ENCODE peak calls at places on chromosomes 4 and X, in seven cellular contexts. J is cardiac muscle cell, K is mesendoderm, N is lower lobe of right lung, W is DND-41, M is PC-3, L is PC-9. X is an unnamed sample. For H3K27me3, the result is how much of the 10 kb centered on the place peaks cover.

GRCh38 chr4:152780267-152780811 is 585 bp downstream of the ARFIP1 start:
- DNase-seq in J (peak), K (peak), N (no peak), W (no peak), M (peak), L (no peak), X (no peak)

GRCh38 chrX:72269671-72270251 is 7.3 kb downstream of the RPS4X start:
- DNase-seq in J (peak), K (no peak), N (no peak), W (no peak), M (peak), L (no peak), X (no peak)

GRCh38 chr4:137367608-137368007 is 164.7 kb downstream of the PCDH18 start:
- DNase-seq in J (peak), K (no peak), N (no peak), W (no peak), M (peak), L (no peak), X (no peak)

GRCh38 chrX:110318664-110318968 is 731 bp upstream of the AMMECR1 start:
- DNase-seq in J (no peak), K (no peak), N (no peak), W (no peak), M (peak), L (no peak), X (no peak)

GRCh38 chr4:140094701-140095420 is 59.1 kb downstream of the MAML3 start:
- DNase-seq in J (no peak), K (peak), N (peak), W (no peak), M (peak), L (peak), X (peak)

GRCh38 chr4:150251752-150252190 is 173.5 kb downstream of the DCLK2 start:
- DNase-seq in J (peak), K (peak), N (no peak), W (no peak), M (no peak), L (no peak), X (no peak)

GRCh38 chr4:128757712-128758111 is 51.8 kb upstream of the JADE1 start:
- DNase-seq in J (no peak), K (peak), N (no peak), W (no peak), M (no peak), L (no peak), X (no peak)

GRCh38 chrX:129577473-129577872 is 37.4 kb downstream of the OCRL start:
- DNase-seq in J (peak), K (peak), N (no peak), W (no peak), M (peak), L (no peak), X (no peak)

GRCh38 chr4:19883841-19884240 is 367.9 kb upstream of the SLIT2 start:
- DNase-seq in J (no peak), K (no peak), N (no peak), W (no peak), M (peak), L (no peak), X (no peak)

GRCh38 chr4:153296424-153296823 is 48.1 kb upstream of the MND1 start:
- DNase-seq in J (peak), K (no peak), N (no peak), W (no peak), M (no peak), L (peak), X (no peak)

GRCh38 chr4:114025176-114025777 is 45.8 kb upstream of the ARSJ start:
- DNase-seq in J (no peak), K (no peak), N (no peak), W (no peak), M (no peak), L (no peak), X (no peak)

GRCh38 chr4:14025093-14025492 is 397.6 kb upstream of the BOD1L1 start:
- DNase-seq in J (peak), K (no peak), N (no peak), W (no peak), M (no peak), L (no peak), X (no peak)

GRCh38 chr4:145186719-145187118 is 6.3 kb upstream of the OTUD4 start:
- DNase-seq in J (no peak), K (no peak), N (no peak), W (no peak), M (no peak), L (no peak), X (no peak)

GRCh38 chr4:98995183-98996055 is at the start of gene METAP1:
- DNase-seq in J (peak), K (peak), N (peak), W (peak), M (peak), L (peak), X (peak)

GRCh38 chr4:148946271-148946670 is 504.1 kb upstream of the NR3C2 start:
- DNase-seq in J (no peak), K (no peak), N (no peak), W (no peak), M (no peak), L (no peak), X (no peak)

GRCh38 chr4:19748470-19748869 is 503.2 kb upstream of the SLIT2 start:
- DNase-seq in J (peak), K (no peak), N (no peak), W (no peak), M (no peak), L (no peak), X (no peak)

GRCh38 chr4:85005865-85006377 is 39.4 kb upstream of the WDFY3 start:
- DNase-seq in J (peak), K (no peak), N (no peak), W (no peak), M (peak), L (no peak), X (no peak)

GRCh38 chr4:26862381-26862915 is 1.8 kb downstream of the STIM2 start:
- DNase-seq in J (no peak), K (no peak), N (no peak), W (no peak), M (no peak), L (no peak), X (no peak)

GRCh38 chrX:154526901-154527675 is 11.1 kb upstream of the FAM3A start:
- DNase-seq in J (peak), K (peak), N (peak), W (peak), M (peak), L (peak), X (peak)

GRCh38 chrX:134484039-134484438 is 24.1 kb downstream of the HPRT1 start:
- DNase-seq in J (peak), K (peak), N (no peak), W (no peak), M (peak), L (no peak), X (no peak)

GRCh38 chr4:6560416-6561172 is 14.4 kb upstream of the MAN2B2 start:
- DNase-seq in J (peak), K (no peak), N (no peak), W (no peak), M (no peak), L (no peak), X (no peak)

GRCh38 chr4:72449705-72450104 is 119.3 kb downstream of the ADAMTS3 start:
- DNase-seq in J (no peak), K (no peak), N (no peak), W (no peak), M (no peak), L (no peak), X (no peak)

GRCh38 chr4:170772429-170772828 is 682.7 kb upstream of the AADAT start:
- DNase-seq in J (no peak), K (no peak), N (no peak), W (no peak), M (no peak), L (no peak), X (no peak)

GRCh38 chr4:23788460-23788859 is 101.4 kb downstream of the PPARGC1A start:
- DNase-seq in J (peak), K (no peak), N (no peak), W (no peak), M (no peak), L (no peak), X (no peak)

GRCh38 chr4:114365591-114365990 is 233.0 kb upstream of the UGT8 start:
- DNase-seq in J (no peak), K (no peak), N (no peak), W (no peak), M (no peak), L (no peak), X (no peak)

GRCh38 chrX:63747331-63747730 is 37.7 kb downstream of the ARHGEF9 start:
- DNase-seq in J (peak), K (no peak), N (no peak), W (no peak), M (no peak), L (no peak), X (no peak)

GRCh38 chr4:1099684-1100335 is 13.6 kb downstream of the RNF212 start:
- DNase-seq in J (no peak), K (no peak), N (no peak), W (no peak), M (no peak), L (no peak), X (no peak)

GRCh38 chrX:153649178-153649914 is 2.3 kb downstream of the DUSP9 start:
- DNase-seq in J (peak), K (peak), N (peak), W (peak), M (peak), L (peak), X (no peak)

GRCh38 chr4:11428161-11428700 is 463 bp downstream of the HS3ST1 start:
- DNase-seq in J (no peak), K (peak), N (no peak), W (no peak), M (no peak), L (no peak), X (no peak)

GRCh38 chr4:185265942-185266341 is 56.5 kb downstream of the SNX25 start:
- DNase-seq in J (no peak), K (peak), N (no peak), W (no peak), M (peak), L (no peak), X (peak)

GRCh38 chr4:4726051-4726450 is 133.4 kb upstream of the MSX1 start:
- DNase-seq in J (no peak), K (peak), N (no peak), W (no peak), M (no peak), L (no peak), X (no peak)

GRCh38 chr4:126701756-126702155 is 931.0 kb upstream of the INTU start:
- DNase-seq in J (peak), K (no peak), N (no peak), W (no peak), M (no peak), L (no peak), X (no peak)

GRCh38 chrX:102154900-102155805 is 624 bp downstream of the BEX5 start:
- DNase-seq in J (no peak), K (peak), N (no peak), W (no peak), M (no peak), L (no peak), X (peak)

GRCh38 chr4:98659106-98659592 is 738 bp upstream of the TSPAN5 start:
- DNase-seq in J (peak), K (peak), N (no peak), W (no peak), M (peak), L (no peak), X (no peak)

GRCh38 chr4:159227984-159228383 is 125.1 kb downstream of the RAPGEF2 start:
- DNase-seq in J (peak), K (peak), N (peak), W (no peak), M (no peak), L (peak), X (no peak)

GRCh38 chr4:165873298-165874071 is 448 bp downstream of the TLL1 start:
- DNase-seq in J (peak), K (peak), N (peak), W (no peak), M (peak), L (peak), X (no peak)

GRCh38 chrX:107429090-107429489 is 20.4 kb upstream of the FRMPD3 start:
- DNase-seq in J (peak), K (peak), N (no peak), W (peak), M (peak), L (peak), X (no peak)

GRCh38 chr4:84878090-84878489 is 88.4 kb downstream of the WDFY3 start:
- DNase-seq in J (peak), K (peak), N (no peak), W (no peak), M (peak), L (no peak), X (no peak)

GRCh38 chrX:125894947-125895346 is 271.1 kb downstream of the DCAF12L2 start:
- DNase-seq in J (no peak), K (peak), N (no peak), W (no peak), M (no peak), L (no peak), X (no peak)

GRCh38 chrX:19753368-19753767 is 134.0 kb downstream of the SH3KBP1 start:
- DNase-seq in J (no peak), K (no peak), N (no peak), W (peak), M (no peak), L (no peak), X (no peak)

GRCh38 chrX:19760841-19761512 is 126.4 kb downstream of the SH3KBP1 start:
- DNase-seq in J (no peak), K (peak), N (no peak), W (no peak), M (no peak), L (no peak), X (no peak)

GRCh38 chrX:19760345-19760744 is 127.1 kb downstream of the SH3KBP1 start:
- DNase-seq in J (no peak), K (no peak), N (no peak), W (no peak), M (no peak), L (no peak), X (no peak)

GRCh38 chrX:19758536-19758935 is 128.9 kb downstream of the SH3KBP1 start:
- DNase-seq in J (no peak), K (peak), N (no peak), W (no peak), M (peak), L (no peak), X (no peak)

DNA sequence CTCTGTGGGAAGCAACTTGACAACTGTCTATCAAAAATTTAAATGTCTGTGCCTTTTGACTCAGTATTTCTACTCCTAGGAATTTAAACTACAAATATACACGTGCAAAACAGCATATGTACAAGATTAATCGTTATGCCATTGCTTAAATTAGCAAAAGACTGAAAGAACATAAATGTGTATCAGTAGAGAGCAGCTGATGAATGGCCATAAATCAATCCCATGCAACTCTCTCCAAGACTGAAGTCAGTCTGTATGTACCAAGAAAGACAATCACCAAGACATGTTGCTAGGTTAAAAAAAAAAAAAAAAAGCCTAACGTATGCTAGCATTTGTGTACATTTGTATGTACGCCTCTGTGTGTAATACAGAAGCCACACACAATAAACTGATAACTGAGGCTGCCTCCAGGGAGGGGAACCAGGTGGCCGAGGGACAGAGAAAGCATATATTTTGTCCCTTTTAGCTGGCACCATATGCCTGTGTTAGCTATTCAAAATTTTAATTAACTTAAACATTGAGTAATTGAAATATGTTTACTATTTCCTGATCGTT is 130.7 kb downstream of the SH3KBP1 start:
- DNase-seq in J (no peak), K (no peak), N (no peak), W (no peak), M (no peak), L (no peak), X (no peak)
- H3K4me3 ChIP-seq in J (no peak), K (no peak), N (no peak), W (no peak), M (no peak), L (no peak), X (no peak)

DNA sequence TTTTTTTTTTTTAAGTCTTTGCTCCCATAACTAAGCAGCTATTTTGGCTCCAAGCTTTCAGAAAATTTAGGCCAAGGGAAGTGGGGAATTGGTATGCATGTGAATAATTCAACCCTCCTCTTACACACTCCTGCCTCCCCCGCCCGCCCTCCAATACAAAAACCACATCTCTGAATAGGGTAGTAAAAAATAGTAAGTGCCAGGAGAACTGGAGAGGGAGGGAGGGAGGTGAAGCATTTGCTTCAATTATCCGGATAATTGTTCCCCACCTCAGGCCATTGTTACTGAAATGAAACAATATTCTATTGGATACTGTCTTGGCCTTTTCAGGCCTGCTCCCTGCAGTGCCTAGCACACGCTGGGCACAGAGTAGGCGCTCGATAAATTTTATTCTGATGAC is 5.5 kb upstream of the GSX2 start:
- DNase-seq in J (no peak), K (no peak), N (no peak), W (no peak), M (no peak), L (no peak), X (no peak)
- H3K27me3 ChIP-seq in J (half or more), K (half or more), N (half or more), W (under half), M (under half), L (under half), X (half or more)

DNA sequence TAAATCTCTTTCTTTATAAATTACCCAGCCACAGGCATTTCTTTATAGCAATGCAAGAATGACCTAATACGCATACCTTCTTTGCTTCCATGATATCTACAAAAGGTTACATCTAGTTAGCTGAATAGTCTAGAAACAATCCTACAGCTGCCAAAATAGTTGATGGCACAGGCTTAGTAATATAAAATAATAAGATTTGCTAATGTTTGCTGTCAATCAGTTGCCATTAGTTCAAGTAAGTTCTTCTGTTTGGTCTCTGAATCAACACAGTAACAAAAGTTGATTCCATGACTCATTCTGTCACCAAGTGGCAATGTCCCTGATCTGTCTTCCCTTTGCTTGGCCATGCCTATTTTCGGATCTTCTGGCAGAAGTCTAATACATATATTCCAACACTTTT is 470.2 kb downstream of the SPRY1 start:
- DNase-seq in J (no peak), K (no peak), N (no peak), W (no peak), M (peak), L (no peak), X (no peak)
- H3K27ac ChIP-seq in J (no peak), K (no peak), N (no peak), W (no peak), M (no peak), L (no peak), X (no peak)

GRCh38 chr4:2931765-2932560 is 31.2 kb downstream of the NOP14 start:
- DNase-seq in J (no peak), K (no peak), N (peak), W (peak), M (no peak), L (no peak), X (peak)
- H3K4me3 ChIP-seq in J (no peak), K (no peak), N (peak), W (no peak), M (no peak), L (no peak), X (peak)

GRCh38 chr4:146641762-146642161 is 3.1 kb downstream of the POU4F2 start:
- DNase-seq in J (no peak), K (no peak), N (no peak), W (no peak), M (no peak), L (no peak), X (no peak)

GRCh38 chr4:146639414-146639814 is 721 bp downstream of the POU4F2 start:
- DNase-seq in J (no peak), K (no peak), N (no peak), W (no peak), M (no peak), L (no peak), X (no peak)

GRCh38 chr4:146638801-146639351 is at the start of gene POU4F2:
- DNase-seq in J (peak), K (peak), N (no peak), W (no peak), M (no peak), L (no peak), X (no peak)

GRCh38 chr4:146640459-146641061 is 1.9 kb downstream of the POU4F2 start:
- DNase-seq in J (no peak), K (no peak), N (no peak), W (no peak), M (no peak), L (no peak), X (no peak)

DNA sequence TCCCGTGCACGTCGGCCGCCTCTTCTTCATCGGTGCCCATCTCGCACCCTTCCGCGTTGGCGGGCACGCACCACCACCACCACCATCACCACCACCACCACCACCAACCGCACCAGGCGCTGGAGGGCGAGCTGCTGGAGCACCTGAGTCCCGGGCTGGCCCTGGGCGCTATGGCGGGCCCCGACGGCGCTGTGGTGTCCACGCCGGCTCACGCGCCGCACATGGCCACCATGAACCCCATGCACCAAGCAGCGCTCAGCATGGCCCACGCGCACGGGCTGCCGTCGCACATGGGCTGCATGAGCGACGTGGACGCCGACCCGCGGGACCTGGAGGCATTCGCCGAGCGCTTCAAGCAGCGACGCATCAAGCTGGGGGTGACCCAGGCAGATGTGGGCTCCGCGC is 1.3 kb downstream of the POU4F2 start:
- DNase-seq in J (no peak), K (no peak), N (no peak), W (no peak), M (no peak), L (no peak), X (no peak)
- H3K27me3 ChIP-seq in J (half or more), K (half or more), N (half or more), W (under half), M (under half), L (under half), X (under half)

DNA sequence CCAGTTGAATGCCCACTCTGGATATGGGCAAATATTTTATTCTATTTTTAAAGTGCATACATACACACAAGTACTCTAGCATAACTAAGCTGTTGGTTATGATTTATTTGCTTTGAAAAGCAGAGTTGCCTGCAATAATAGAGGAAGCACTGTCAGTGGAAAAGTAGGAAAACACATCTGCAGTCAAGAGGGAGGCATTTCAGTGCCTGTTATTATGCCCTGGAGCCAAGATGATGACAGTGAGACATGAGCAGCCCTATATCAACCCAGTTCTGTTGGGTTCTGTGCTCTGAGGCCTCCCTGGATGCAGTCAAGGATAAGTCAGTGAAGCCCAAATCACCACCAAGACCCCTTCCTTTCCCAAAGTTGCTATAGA is 64.0 kb downstream of the PALLD start:
- DNase-seq in J (no peak), K (no peak), N (no peak), W (no peak), M (peak), L (no peak), X (no peak)
- H3K27ac ChIP-seq in J (peak), K (no peak), N (no peak), W (no peak), M (peak), L (peak), X (no peak)

GRCh38 chrX:13001097-13001496 is 26.2 kb downstream of the TMSB4X start:
- DNase-seq in J (no peak), K (no peak), N (no peak), W (no peak), M (peak), L (no peak), X (no peak)
- H3K4me3 ChIP-seq in J (no peak), K (no peak), N (no peak), W (no peak), M (no peak), L (no peak), X (no peak)